ENCODE peak calls at places on chromosomes 5 and 9, in five cellular contexts. E, X, G, V and F are unnamed samples. For H3K36me3, the result is how much of the 10 kb centered on the place peaks cover.

GRCh38 chr5:103487253-103487652 is 75.3 kb downstream of the NUDT12 start:
- DNase-seq in E (no peak), X (no peak), G (no peak), V (no peak), F (no peak)

GRCh38 chr5:31161772-31162171 is 31.7 kb upstream of the CDH6 start:
- DNase-seq in E (no peak), X (no peak), G (no peak), V (no peak), F (no peak)

GRCh38 chr5:168992687-168993086 is 308.3 kb downstream of the SLIT3 start:
- DNase-seq in E (no peak), X (no peak), G (no peak), V (no peak), F (no peak)

GRCh38 chr5:143119301-143119769 is 284.2 kb downstream of the NR3C1 start:
- DNase-seq in E (no peak), X (no peak), G (no peak), V (no peak), F (no peak)

GRCh38 chr9:137199411-137200121 is 975 bp downstream of the TPRN start:
- DNase-seq in E (no peak), X (no peak), G (no peak), V (no peak), F (no peak)

GRCh38 chr5:163005949-163006348 is 431.4 kb upstream of the CCNG1 start:
- DNase-seq in E (no peak), X (no peak), G (no peak), V (no peak), F (no peak)

GRCh38 chr5:17882760-17883488 is 248.7 kb downstream of the TAF11L14 start:
- DNase-seq in E (no peak), X (no peak), G (no peak), V (no peak), F (no peak)

GRCh38 chr5:150615141-150615699 is 25.2 kb upstream of the SYNPO start:
- DNase-seq in E (peak), X (no peak), G (peak), V (no peak), F (no peak)

GRCh38 chr5:67816456-67816855 is 399.1 kb upstream of the PIK3R1 start:
- DNase-seq in E (no peak), X (no peak), G (no peak), V (no peak), F (no peak)

DNA sequence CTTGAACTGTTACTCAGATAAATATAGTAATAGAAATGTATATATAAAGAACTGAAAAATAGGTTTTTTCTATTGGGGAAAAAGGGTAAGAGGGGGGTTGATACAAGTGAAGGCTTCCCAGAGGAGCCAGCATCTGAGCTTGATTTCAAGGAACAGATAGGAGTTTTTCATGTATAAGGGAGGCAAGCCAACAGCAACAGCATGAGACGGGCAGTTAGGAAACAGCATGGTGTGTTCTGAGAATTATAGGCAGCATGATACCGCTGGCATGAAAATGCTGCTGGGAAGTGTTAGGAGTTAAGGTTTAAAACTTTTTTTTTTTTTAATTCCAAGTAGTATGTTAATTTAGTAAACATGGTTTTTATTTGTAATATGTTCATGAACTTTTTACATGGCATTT is 9.6 kb downstream of the CDC37L1 start:
- DNase-seq in E (no peak), X (no peak), G (no peak), V (no peak), F (no peak)
- H3K36me3 ChIP-seq in E (under half), X (under half), G (under half), V (under half), F (half or more)

DNA sequence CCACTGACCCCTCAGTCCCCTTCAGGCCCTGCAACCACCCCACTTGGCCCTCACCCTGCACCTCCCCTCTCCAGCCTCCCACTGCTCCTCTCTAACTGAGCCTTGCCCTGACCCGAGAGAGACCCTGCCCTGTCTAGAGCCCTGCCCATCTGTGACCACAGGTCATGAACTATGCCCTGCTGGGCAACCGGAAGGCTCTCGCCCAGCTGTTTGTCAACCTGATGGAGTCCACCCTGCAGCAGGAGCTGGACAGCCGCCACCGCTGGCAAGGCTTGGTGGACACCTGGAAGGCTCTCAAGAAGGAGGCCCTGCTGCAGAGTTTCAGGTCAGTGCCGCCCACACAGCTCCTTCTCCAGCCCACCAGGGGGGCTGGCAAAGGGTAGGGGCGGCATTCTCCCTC is 9.4 kb downstream of the CCDC180 start:
- DNase-seq in E (no peak), X (no peak), G (no peak), V (no peak), F (no peak)
- H3K36me3 ChIP-seq in E (under half), X (under half), G (under half), V (under half), F (under half)

GRCh38 chr5:175520321-175520720 is 42.0 kb downstream of the SFXN1 start:
- DNase-seq in E (no peak), X (no peak), G (no peak), V (no peak), F (no peak)
- H3K36me3 ChIP-seq in E (under half), X (under half), G (under half), V (half or more), F (half or more)

GRCh38 chr9:128512820-128513219 is 8.3 kb downstream of the GLE1 start:
- DNase-seq in E (no peak), X (no peak), G (no peak), V (no peak), F (no peak)
- H3K36me3 ChIP-seq in E (under half), X (under half), G (half or more), V (half or more), F (under half)

GRCh38 chr9:123128591-123128990 is 95.1 kb downstream of the GPR21 start:
- DNase-seq in E (no peak), X (no peak), G (no peak), V (no peak), F (no peak)
- H3K36me3 ChIP-seq in E (under half), X (under half), G (under half), V (under half), F (half or more)

GRCh38 chr9:81599837-81600236 is 89.5 kb downstream of the TLE1 start:
- DNase-seq in E (no peak), X (no peak), G (no peak), V (no peak), F (no peak)

GRCh38 chr9:81602887-81603680 is 86.3 kb downstream of the TLE1 start:
- DNase-seq in E (no peak), X (no peak), G (no peak), V (no peak), F (no peak)

GRCh38 chr9:81604306-81605153 is 84.8 kb downstream of the TLE1 start:
- DNase-seq in E (no peak), X (no peak), G (no peak), V (peak), F (no peak)

GRCh38 chr9:81600631-81601030 is 88.7 kb downstream of the TLE1 start:
- DNase-seq in E (no peak), X (no peak), G (no peak), V (no peak), F (no peak)

DNA sequence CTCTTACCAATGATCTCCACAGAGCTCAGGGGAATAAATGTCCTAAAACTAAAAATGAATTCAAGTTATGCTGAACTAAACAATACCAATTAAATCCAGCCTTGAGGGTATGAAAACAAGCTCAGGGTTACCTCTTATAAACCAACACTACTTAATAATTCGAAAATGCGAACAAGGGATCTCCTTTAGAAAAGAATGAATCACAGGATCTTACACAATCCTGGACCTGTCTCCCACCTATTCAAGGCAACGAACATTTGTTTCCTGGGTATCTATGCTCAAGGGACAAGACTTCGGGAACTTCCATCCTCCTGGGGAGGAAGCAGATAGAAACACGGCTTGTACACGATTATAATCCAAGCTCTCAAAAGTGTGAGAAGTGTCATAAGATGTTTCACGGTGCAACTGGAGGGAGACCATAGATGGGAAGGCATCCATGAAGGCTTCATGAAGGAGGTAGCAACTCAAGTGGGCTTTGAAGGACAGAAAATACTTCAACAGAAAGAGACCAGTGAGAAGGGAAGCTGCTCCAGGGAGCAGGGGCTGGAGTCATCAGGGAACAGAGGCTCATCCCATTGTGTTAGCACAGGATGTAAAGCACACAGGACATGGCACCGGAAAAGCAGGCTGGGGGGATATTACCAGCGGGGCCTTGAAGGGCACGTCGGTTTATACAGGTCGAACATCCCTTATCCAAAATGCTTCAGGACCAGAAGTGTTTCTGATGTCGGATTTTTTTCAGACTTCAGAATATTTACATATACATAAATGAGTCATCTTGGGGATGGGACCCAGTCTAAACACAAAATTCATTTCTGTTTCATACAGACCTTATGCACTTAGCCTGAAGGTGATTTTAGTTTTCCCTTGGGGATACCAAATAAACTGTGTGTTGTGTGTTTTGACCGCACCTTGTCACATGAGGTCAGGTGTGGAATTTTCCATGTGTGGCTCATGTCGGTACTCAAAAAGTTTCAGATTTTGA is 87.4 kb downstream of the TLE1 start:
- DNase-seq in E (no peak), X (no peak), G (no peak), V (peak), F (no peak)
- H3K36me3 ChIP-seq in E (under half), X (under half), G (under half), V (under half), F (under half)